ENCODE peak calls at places on chromosomes 7 and 10, in eight cellular contexts. One of them, this sample, is unnamed.
A peak's percentile ranks its signal among the peaks of the same experiment; 100 is the strongest.

GRCh38 chr7:28808786-28809533 is 149.2 kb downstream of the TRIL start:
- DNase-seq in OCI-LY7: peak; percentile 28
- DNase-seq in NCI-H1417: no peak
- DNase-seq in activated T-cell treated with anti-CD3 and anti-CD28 coated beads for 1 hour: no peak
- DNase-seq in RWPE1: no peak
- DNase-seq in transverse colon: peak; percentile 70
- DNase-seq in GM13977: no peak
- DNase-seq in NCI-H510A: no peak
- DNase-seq in this sample: no peak

GRCh38 chr7:69568266-69568665 is 30.0 kb upstream of the AUTS2 start:
- DNase-seq in OCI-LY7: no peak
- DNase-seq in NCI-H1417: no peak
- DNase-seq in activated T-cell treated with anti-CD3 and anti-CD28 coated beads for 1 hour: no peak
- DNase-seq in RWPE1: no peak
- DNase-seq in transverse colon: no peak
- DNase-seq in GM13977: no peak
- DNase-seq in NCI-H510A: no peak
- DNase-seq in this sample: peak; percentile 22

GRCh38 chr7:124263232-124263827 is 230.5 kb upstream of the TMEM229A start:
- DNase-seq in OCI-LY7: peak; percentile 11
- DNase-seq in NCI-H1417: no peak
- DNase-seq in activated T-cell treated with anti-CD3 and anti-CD28 coated beads for 1 hour: no peak
- DNase-seq in RWPE1: no peak
- DNase-seq in transverse colon: no peak
- DNase-seq in GM13977: peak; percentile 21
- DNase-seq in NCI-H510A: no peak
- DNase-seq in this sample: peak; percentile 52

GRCh38 chr7:8881916-8882315 is 448.5 kb downstream of the NXPH1 start:
- DNase-seq in OCI-LY7: no peak
- DNase-seq in NCI-H1417: no peak
- DNase-seq in activated T-cell treated with anti-CD3 and anti-CD28 coated beads for 1 hour: no peak
- DNase-seq in RWPE1: no peak
- DNase-seq in transverse colon: no peak
- DNase-seq in GM13977: no peak
- DNase-seq in NCI-H510A: no peak
- DNase-seq in this sample: no peak

GRCh38 chr10:27637601-27638000 is 108.0 kb downstream of the MKX start:
- DNase-seq in OCI-LY7: no peak
- DNase-seq in NCI-H1417: peak; percentile 27
- DNase-seq in activated T-cell treated with anti-CD3 and anti-CD28 coated beads for 1 hour: no peak
- DNase-seq in RWPE1: no peak
- DNase-seq in transverse colon: no peak
- DNase-seq in GM13977: no peak
- DNase-seq in NCI-H510A: no peak
- DNase-seq in this sample: peak; percentile 2

GRCh38 chr7:127673902-127674301 is 21.9 kb downstream of the SND1 start:
- DNase-seq in OCI-LY7: no peak
- DNase-seq in NCI-H1417: no peak
- DNase-seq in activated T-cell treated with anti-CD3 and anti-CD28 coated beads for 1 hour: no peak
- DNase-seq in RWPE1: no peak
- DNase-seq in transverse colon: no peak
- DNase-seq in GM13977: no peak
- DNase-seq in NCI-H510A: no peak
- DNase-seq in this sample: no peak

GRCh38 chr7:130490888-130491771 is 755 bp upstream of the MEST start:
- DNase-seq in OCI-LY7: no peak
- DNase-seq in NCI-H1417: no peak
- DNase-seq in activated T-cell treated with anti-CD3 and anti-CD28 coated beads for 1 hour: no peak
- DNase-seq in RWPE1: no peak
- DNase-seq in transverse colon: peak; percentile 37
- DNase-seq in GM13977: peak; percentile 65
- DNase-seq in NCI-H510A: no peak
- DNase-seq in this sample: peak; percentile 84

GRCh38 chr7:131480384-131481315 is 75.8 kb downstream of the PODXL start:
- DNase-seq in OCI-LY7: no peak
- DNase-seq in NCI-H1417: no peak
- DNase-seq in activated T-cell treated with anti-CD3 and anti-CD28 coated beads for 1 hour: no peak
- DNase-seq in RWPE1: no peak
- DNase-seq in transverse colon: no peak
- DNase-seq in GM13977: no peak
- DNase-seq in NCI-H510A: no peak
- DNase-seq in this sample: no peak

GRCh38 chr10:60606343-60607080 is 171.8 kb upstream of the CDK1 start:
- DNase-seq in OCI-LY7: no peak
- DNase-seq in NCI-H1417: no peak
- DNase-seq in activated T-cell treated with anti-CD3 and anti-CD28 coated beads for 1 hour: no peak
- DNase-seq in RWPE1: peak; percentile 34
- DNase-seq in transverse colon: no peak
- DNase-seq in GM13977: no peak
- DNase-seq in NCI-H510A: no peak
- DNase-seq in this sample: no peak

GRCh38 chr10:43890124-43890523 is 241.4 kb upstream of the ZNF32 start:
- DNase-seq in OCI-LY7: no peak
- DNase-seq in NCI-H1417: no peak
- DNase-seq in activated T-cell treated with anti-CD3 and anti-CD28 coated beads for 1 hour: no peak
- DNase-seq in RWPE1: no peak
- DNase-seq in transverse colon: no peak
- DNase-seq in GM13977: no peak
- DNase-seq in NCI-H510A: no peak
- DNase-seq in this sample: no peak

GRCh38 chr7:108132551-108133265 is 2.5 kb upstream of the LAMB4 start:
- DNase-seq in OCI-LY7: no peak
- DNase-seq in NCI-H1417: no peak
- DNase-seq in activated T-cell treated with anti-CD3 and anti-CD28 coated beads for 1 hour: no peak
- DNase-seq in RWPE1: peak; percentile 74
- DNase-seq in transverse colon: no peak
- DNase-seq in GM13977: no peak
- DNase-seq in NCI-H510A: no peak
- DNase-seq in this sample: peak; percentile 98

GRCh38 chr7:5692112-5692844 is 89.2 kb downstream of the RNF216 start:
- DNase-seq in OCI-LY7: no peak
- DNase-seq in NCI-H1417: no peak
- DNase-seq in activated T-cell treated with anti-CD3 and anti-CD28 coated beads for 1 hour: no peak
- DNase-seq in RWPE1: peak; percentile 95
- DNase-seq in transverse colon: peak; percentile 50
- DNase-seq in GM13977: no peak
- DNase-seq in NCI-H510A: no peak
- DNase-seq in this sample: peak; percentile 74

GRCh38 chr10:113126506-113127192 is 176.6 kb downstream of the TCF7L2 start:
- DNase-seq in OCI-LY7: no peak
- DNase-seq in NCI-H1417: peak; percentile 53
- DNase-seq in activated T-cell treated with anti-CD3 and anti-CD28 coated beads for 1 hour: peak; percentile 21
- DNase-seq in RWPE1: peak; percentile 81
- DNase-seq in transverse colon: peak; percentile 66
- DNase-seq in GM13977: peak; percentile 38
- DNase-seq in NCI-H510A: peak; percentile 76
- DNase-seq in this sample: peak; percentile 61

GRCh38 chr7:44867073-44867990 is 18.0 kb downstream of the PURB start:
- DNase-seq in OCI-LY7: no peak
- DNase-seq in NCI-H1417: no peak
- DNase-seq in activated T-cell treated with anti-CD3 and anti-CD28 coated beads for 1 hour: no peak
- DNase-seq in RWPE1: peak; percentile 71
- DNase-seq in transverse colon: no peak
- DNase-seq in GM13977: no peak
- DNase-seq in NCI-H510A: no peak
- DNase-seq in this sample: peak; percentile 7

GRCh38 chr7:158187055-158187770 is 400.4 kb downstream of the PTPRN2 start:
- DNase-seq in OCI-LY7: no peak
- DNase-seq in NCI-H1417: peak; percentile 10
- DNase-seq in activated T-cell treated with anti-CD3 and anti-CD28 coated beads for 1 hour: no peak
- DNase-seq in RWPE1: no peak
- DNase-seq in transverse colon: no peak
- DNase-seq in GM13977: no peak
- DNase-seq in NCI-H510A: no peak
- DNase-seq in this sample: peak; percentile 39

GRCh38 chr10:97534746-97535367 is 36.1 kb downstream of the UBTD1 start:
- DNase-seq in OCI-LY7: peak; percentile 40
- DNase-seq in NCI-H1417: no peak
- DNase-seq in activated T-cell treated with anti-CD3 and anti-CD28 coated beads for 1 hour: peak; percentile 16
- DNase-seq in RWPE1: no peak
- DNase-seq in transverse colon: no peak
- DNase-seq in GM13977: peak; percentile 75
- DNase-seq in NCI-H510A: no peak
- DNase-seq in this sample: peak; percentile 33

GRCh38 chr7:155368894-155369600 is 71.4 kb downstream of the INSIG1 start:
- DNase-seq in OCI-LY7: no peak
- DNase-seq in NCI-H1417: no peak
- DNase-seq in activated T-cell treated with anti-CD3 and anti-CD28 coated beads for 1 hour: no peak
- DNase-seq in RWPE1: no peak
- DNase-seq in transverse colon: no peak
- DNase-seq in GM13977: no peak
- DNase-seq in NCI-H510A: no peak
- DNase-seq in this sample: no peak

GRCh38 chr10:101237080-101237817 is 8.0 kb upstream of the LBX1 start:
- DNase-seq in OCI-LY7: no peak
- DNase-seq in NCI-H1417: no peak
- DNase-seq in activated T-cell treated with anti-CD3 and anti-CD28 coated beads for 1 hour: no peak
- DNase-seq in RWPE1: no peak
- DNase-seq in transverse colon: no peak
- DNase-seq in GM13977: no peak
- DNase-seq in NCI-H510A: no peak
- DNase-seq in this sample: no peak

GRCh38 chr10:70494536-70494935 is 16.0 kb downstream of the PALD1 start:
- DNase-seq in OCI-LY7: no peak
- DNase-seq in NCI-H1417: no peak
- DNase-seq in activated T-cell treated with anti-CD3 and anti-CD28 coated beads for 1 hour: no peak
- DNase-seq in RWPE1: no peak
- DNase-seq in transverse colon: no peak
- DNase-seq in GM13977: no peak
- DNase-seq in NCI-H510A: no peak
- DNase-seq in this sample: no peak

GRCh38 chr7:80185571-80185970 is 50.9 kb downstream of the GNAI1 start:
- DNase-seq in OCI-LY7: no peak
- DNase-seq in NCI-H1417: no peak
- DNase-seq in activated T-cell treated with anti-CD3 and anti-CD28 coated beads for 1 hour: no peak
- DNase-seq in RWPE1: no peak
- DNase-seq in transverse colon: no peak
- DNase-seq in GM13977: no peak
- DNase-seq in NCI-H510A: no peak
- DNase-seq in this sample: no peak

GRCh38 chr7:83413831-83414230 is 235.1 kb downstream of the SEMA3E start:
- DNase-seq in OCI-LY7: no peak
- DNase-seq in NCI-H1417: peak; percentile 31
- DNase-seq in activated T-cell treated with anti-CD3 and anti-CD28 coated beads for 1 hour: no peak
- DNase-seq in RWPE1: no peak
- DNase-seq in transverse colon: no peak
- DNase-seq in GM13977: no peak
- DNase-seq in NCI-H510A: no peak
- DNase-seq in this sample: peak; percentile 86

GRCh38 chr10:44628921-44629320 is 244.0 kb upstream of the CXCL12 start:
- DNase-seq in OCI-LY7: no peak
- DNase-seq in NCI-H1417: no peak
- DNase-seq in activated T-cell treated with anti-CD3 and anti-CD28 coated beads for 1 hour: no peak
- DNase-seq in RWPE1: peak; percentile 2
- DNase-seq in transverse colon: no peak
- DNase-seq in GM13977: no peak
- DNase-seq in NCI-H510A: no peak
- DNase-seq in this sample: no peak

GRCh38 chr10:63464402-63465292 is 1.1 kb downstream of the JMJD1C start:
- DNase-seq in OCI-LY7: no peak
- DNase-seq in NCI-H1417: no peak
- DNase-seq in activated T-cell treated with anti-CD3 and anti-CD28 coated beads for 1 hour: no peak
- DNase-seq in RWPE1: peak; percentile 5
- DNase-seq in transverse colon: no peak
- DNase-seq in GM13977: peak; percentile 29
- DNase-seq in NCI-H510A: no peak
- DNase-seq in this sample: peak; percentile 17

GRCh38 chr10:50325449-50326188 is 74.3 kb upstream of the ASAH2 start:
- DNase-seq in OCI-LY7: no peak
- DNase-seq in NCI-H1417: no peak
- DNase-seq in activated T-cell treated with anti-CD3 and anti-CD28 coated beads for 1 hour: no peak
- DNase-seq in RWPE1: peak; percentile 84
- DNase-seq in transverse colon: peak; percentile 22
- DNase-seq in GM13977: peak; percentile 53
- DNase-seq in NCI-H510A: no peak
- DNase-seq in this sample: no peak

GRCh38 chr10:73117976-73118743 is 7.9 kb downstream of the NUDT13 start:
- DNase-seq in OCI-LY7: no peak
- DNase-seq in NCI-H1417: no peak
- DNase-seq in activated T-cell treated with anti-CD3 and anti-CD28 coated beads for 1 hour: no peak
- DNase-seq in RWPE1: peak; percentile 75
- DNase-seq in transverse colon: no peak
- DNase-seq in GM13977: peak; percentile 75
- DNase-seq in NCI-H510A: no peak
- DNase-seq in this sample: peak; percentile 21

This sample was measured in NCI-H69.